ENCODE peak calls at places on chromosomes 4 and X, in four cellular contexts. L is ovary, U is left ventricle myocardium inferior, F is suprapubic skin. J is an unnamed sample.

GRCh38 chr4:41611881-41612871 is 74.2 kb downstream of the LIMCH1 start:
- DNase-seq in F (no peak), U (peak; percentile 69), L (peak; percentile 34), J (peak; percentile 24)

GRCh38 chr4:54005475-54005874 is 58.9 kb downstream of the CHIC2 start:
- DNase-seq in F (no peak), L (no peak), U (no peak), J (no peak)

GRCh38 chr4:177448850-177449249 is 6.6 kb upstream of the AGA start:
- DNase-seq in U (no peak), F (no peak), L (no peak), J (no peak)

GRCh38 chr4:169189372-169189771 is 81.4 kb downstream of the SH3RF1 start:
- DNase-seq in F (no peak), U (no peak), L (no peak), J (no peak)

GRCh38 chrX:38571058-38571457 is 9.7 kb downstream of the TSPAN7 start:
- DNase-seq in F (no peak), L (no peak), U (no peak), J (no peak)

GRCh38 chrX:20221902-20222301 is 44.8 kb downstream of the RPS6KA3 start:
- DNase-seq in U (no peak), F (no peak), L (no peak), J (no peak)

GRCh38 chr4:189802884-189803283 is 137.8 kb upstream of the FRG1 start:
- DNase-seq in U (no peak), L (no peak), F (no peak), J (peak; percentile 72)

GRCh38 chr4:155972098-155972497 is 18.4 kb upstream of the CTSO start:
- DNase-seq in U (no peak), L (no peak), F (no peak), J (no peak)

GRCh38 chr4:1898007-1898406 is 26.8 kb downstream of the NSD2 start:
- DNase-seq in L (no peak), U (no peak), F (peak; percentile 8), J (no peak)

GRCh38 chr4:126057371-126057770 is 742.6 kb downstream of the FAT4 start:
- DNase-seq in U (no peak), F (no peak), L (no peak), J (no peak)

GRCh38 chr4:3489451-3489962 is 26.4 kb downstream of the DOK7 start:
- DNase-seq in F (no peak), U (no peak), L (no peak), J (peak; percentile 86)

GRCh38 chrX:56728752-56729151 is 291 bp upstream of the NBDY start:
- DNase-seq in F (no peak), U (no peak), L (no peak), J (no peak)

GRCh38 chrX:362351-362750 is 24.4 kb downstream of the PPP2R3B start:
- DNase-seq in U (no peak), F (no peak), L (no peak), J (no peak)

GRCh38 chrX:17610788-17611187 is 126.5 kb upstream of the SCML1 start:
- DNase-seq in U (no peak), L (no peak), F (no peak), J (no peak)

GRCh38 chrX:17608898-17609297 is 128.4 kb upstream of the SCML1 start:
- DNase-seq in U (no peak), L (no peak), F (no peak), J (no peak)

GRCh38 chrX:17606211-17606610 is 131.1 kb upstream of the SCML1 start:
- DNase-seq in U (no peak), L (peak; percentile 25), F (no peak), J (no peak)

GRCh38 chrX:17601816-17602215 is 135.5 kb upstream of the SCML1 start:
- DNase-seq in F (no peak), U (no peak), L (no peak), J (peak; percentile 23)

DNA sequence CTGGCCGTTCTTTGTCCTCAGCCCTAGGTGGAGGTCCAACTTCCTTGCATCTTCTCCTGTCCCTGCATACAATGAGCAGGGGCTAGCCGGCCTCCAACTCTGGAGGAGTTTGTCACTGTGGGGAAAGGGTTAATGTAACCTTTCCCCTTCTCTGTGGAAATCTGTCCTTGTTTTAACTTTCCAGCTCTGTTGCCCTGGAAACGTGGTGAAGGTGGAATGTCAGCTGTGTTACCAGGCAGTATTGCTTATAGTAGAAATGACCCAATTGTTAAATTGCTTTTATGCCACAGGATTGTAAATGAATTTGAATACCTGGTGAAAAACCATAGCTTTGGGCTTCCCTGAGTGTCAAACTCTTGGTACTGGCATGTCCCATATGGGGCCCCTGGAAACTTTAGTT is 131.6 kb upstream of the SCML1 start:
- DNase-seq in L (no peak), U (no peak), F (no peak), J (no peak)
- H3K4me3 ChIP-seq in L (no peak overlapping the region), U (no peak overlapping the region), F (no peak overlapping the region), J (no peak overlapping the region)

DNA sequence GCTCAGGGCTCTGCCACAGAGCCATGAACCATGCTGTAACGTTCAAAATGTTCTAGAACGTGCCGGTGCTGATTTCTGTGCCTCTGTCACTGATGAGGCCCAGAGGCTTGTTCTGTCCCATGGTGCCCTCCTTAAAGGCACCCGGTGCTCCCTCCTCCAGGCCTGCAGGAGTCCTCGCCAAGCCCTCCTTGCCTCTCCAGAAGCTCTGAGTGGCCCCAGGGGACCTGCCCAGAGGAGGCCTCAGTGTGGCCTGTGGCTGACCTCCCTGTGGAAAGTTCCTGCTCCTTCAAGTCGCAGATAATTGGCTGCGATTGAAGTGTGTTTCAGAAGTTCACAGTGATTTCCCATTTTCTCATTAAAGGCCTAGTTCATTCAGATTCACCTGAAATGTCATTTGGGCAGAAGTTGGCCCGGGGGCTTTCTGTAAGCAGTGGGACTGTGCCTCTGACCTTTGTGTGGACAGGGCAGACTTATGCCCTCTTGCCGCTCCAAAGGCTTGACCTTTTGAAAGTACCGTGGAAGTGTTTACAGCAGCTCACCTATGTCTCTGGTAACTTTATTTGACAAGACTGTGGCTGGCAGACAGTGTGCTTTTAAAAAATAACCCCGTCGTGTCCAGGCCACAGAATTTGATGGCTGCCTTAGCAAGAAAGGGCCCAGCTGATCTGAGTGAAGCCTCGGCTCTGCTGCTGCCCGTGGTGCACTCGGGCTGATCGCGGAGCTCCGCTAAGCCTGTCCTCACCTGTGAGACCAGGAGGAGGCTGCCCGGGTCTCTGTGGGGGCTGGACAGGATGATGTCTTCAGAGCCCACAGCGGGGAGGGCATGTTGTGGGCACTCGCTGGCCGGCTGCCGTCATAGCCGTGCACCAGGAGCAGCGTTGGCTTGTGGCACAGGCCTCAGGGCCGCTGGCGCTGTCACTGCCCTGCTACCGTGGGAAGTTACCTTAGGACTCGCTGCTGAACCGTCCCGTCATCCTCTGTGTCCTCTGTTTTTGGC is 25.3 kb downstream of the TRMT44 start:
- DNase-seq in F (no peak), L (no peak), U (no peak), J (no peak)
- H3K36me3 ChIP-seq in F (peaks cover 78% of the 10 kb centered on the region), L (no peaks in the 10 kb centered on the region), U (peaks cover 86% of the 10 kb centered on the region), J (peaks cover 16% of the 10 kb centered on the region)

GRCh38 chr4:84472154-84472553 is 26.9 kb downstream of the NKX6-1 start:
- DNase-seq in L (no peak), F (no peak), U (no peak), J (no peak)

GRCh38 chr4:84467601-84468000 is 31.5 kb downstream of the NKX6-1 start:
- DNase-seq in F (no peak), U (no peak), L (no peak), J (no peak)

GRCh38 chr4:84474107-84474506 is 25.0 kb downstream of the NKX6-1 start:
- DNase-seq in L (no peak), F (no peak), U (no peak), J (no peak)

DNA sequence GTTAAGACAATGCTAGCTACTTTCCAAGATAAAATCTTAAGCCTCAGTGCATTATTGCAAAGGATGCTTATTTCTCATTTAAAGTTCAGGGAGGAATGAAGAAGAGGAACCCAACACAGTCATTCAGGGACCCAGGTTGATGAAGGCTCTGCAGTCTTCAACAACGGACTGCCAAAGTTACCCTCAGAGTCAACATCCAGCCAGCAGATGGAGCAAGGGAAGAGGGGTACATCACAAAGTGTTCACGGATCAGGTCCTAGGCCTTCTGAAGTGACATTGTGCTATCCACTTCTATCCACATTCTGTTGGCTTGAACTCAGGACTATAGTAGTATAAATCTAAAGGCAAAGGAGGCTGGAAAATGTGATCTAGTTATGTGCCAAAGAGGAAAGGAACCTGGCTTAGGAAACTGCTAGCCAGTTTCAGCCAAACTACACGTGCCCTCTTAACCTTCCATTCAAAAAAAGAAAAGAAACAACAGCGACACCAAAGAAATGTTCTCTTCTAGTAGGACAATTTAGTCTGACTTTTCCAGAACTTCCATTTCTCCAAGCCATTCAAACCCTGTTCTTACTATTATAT is 28.8 kb downstream of the NKX6-1 start:
- DNase-seq in L (no peak), F (no peak), U (no peak), J (no peak)
- H3K27me3 ChIP-seq in L (no peaks in the 10 kb centered on the region), F (peaks cover 22% of the 10 kb centered on the region), U (peaks cover 64% of the 10 kb centered on the region), J (no peaks in the 10 kb centered on the region)

DNA sequence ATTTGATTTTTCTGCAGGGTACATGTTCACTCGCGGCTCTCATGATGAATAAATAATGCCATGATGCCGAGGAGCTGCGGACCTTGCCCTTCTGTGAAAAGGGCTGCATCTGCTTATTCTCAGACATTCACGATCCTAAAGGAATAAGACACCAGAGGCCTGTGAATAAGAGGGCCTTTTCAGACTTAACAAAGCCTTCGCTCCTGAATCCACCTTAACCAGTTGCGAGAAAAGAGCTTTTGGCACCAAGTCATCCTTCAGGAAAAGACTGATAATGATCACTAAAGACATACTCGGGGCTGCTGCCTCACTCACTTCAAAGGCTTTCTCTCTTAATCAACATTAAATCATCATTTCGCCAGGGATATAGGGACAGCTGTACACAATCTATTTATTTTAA is 147.5 kb downstream of the FBXO8 start:
- DNase-seq in F (no peak), U (no peak), L (no peak), J (no peak)
- H3K4me3 ChIP-seq in F (peak overlapping the region; percentile 32), U (peak overlapping the region; percentile 58), L (peak overlapping the region; percentile 31), J (no peak overlapping the region)

GRCh38 chrX:149641832-149642231 is 10.2 kb upstream of the TMEM185A start:
- DNase-seq in U (no peak), L (no peak), F (no peak), J (no peak)

GRCh38 chrX:149639568-149639967 is 8.0 kb upstream of the TMEM185A start:
- DNase-seq in L (no peak), F (no peak), U (no peak), J (no peak)

GRCh38 chrX:149641432-149641831 is 9.8 kb upstream of the TMEM185A start:
- DNase-seq in U (no peak), L (no peak), F (no peak), J (no peak)

GRCh38 chrX:149647505-149647904 is 15.9 kb upstream of the TMEM185A start:
- DNase-seq in U (no peak), L (no peak), F (no peak), J (no peak)

GRCh38 chrX:149643496-149643895 is 11.9 kb upstream of the TMEM185A start:
- DNase-seq in U (no peak), F (no peak), L (no peak), J (no peak)
- H3K36me3 ChIP-seq in U (no peaks in the 10 kb centered on the region), F (no peaks in the 10 kb centered on the region), L (no peaks in the 10 kb centered on the region), J (no peaks in the 10 kb centered on the region)

DNA sequence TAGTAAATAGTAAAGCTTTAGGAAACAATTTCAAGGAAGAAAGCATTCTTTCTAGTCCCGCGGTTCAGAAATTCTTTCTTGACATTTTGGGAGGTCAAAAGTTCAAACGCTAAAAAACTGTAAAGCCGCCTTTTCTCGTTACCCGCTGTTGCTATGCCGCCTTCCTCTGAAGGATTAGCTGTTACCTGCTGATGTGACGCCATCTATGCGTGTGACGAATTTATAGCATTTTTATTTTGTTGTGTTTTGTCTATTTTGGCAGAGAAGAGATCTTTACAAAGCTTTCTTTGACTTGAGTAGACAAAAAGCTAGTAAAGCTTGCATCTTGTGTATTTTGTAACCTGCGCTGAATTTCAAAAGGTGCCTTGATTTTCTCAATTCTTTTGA is 106.2 kb upstream of the STOX2 start:
- DNase-seq in L (no peak), U (no peak), F (no peak), J (no peak)
- H3K27me3 ChIP-seq in L (no peaks in the 10 kb centered on the region), U (peaks cover 32% of the 10 kb centered on the region), F (peaks cover 18% of the 10 kb centered on the region), J (peaks cover 41% of the 10 kb centered on the region)